ENCODE peak calls at places on chromosome 18, in eight cellular contexts. U, H, Z, R, M, A, S and D are unnamed samples.

GRCh38 chr18:36012891-36013290 is 40.4 kb downstream of the RMP24 start:
- DNase-seq in Z (no peak), S (no peak), H (no peak), U (no peak), R (no peak), A (no peak), M (no peak), D (no peak)

GRCh38 chr18:79405781-79406575 is 10.2 kb downstream of the NFATC1 start:
- DNase-seq in Z (peak), H (no peak), S (no peak), U (peak), A (peak), M (peak), R (no peak), D (peak)

GRCh38 chr18:63297678-63298392 is 21.7 kb downstream of the BCL2 start:
- DNase-seq in M (no peak), A (no peak), Z (no peak), R (no peak), H (no peak), S (no peak), U (no peak), D (no peak)

GRCh38 chr18:28189400-28190239 is 12.7 kb upstream of the CDH2 start:
- DNase-seq in Z (no peak), A (no peak), R (peak), M (peak), U (peak), S (peak), H (no peak), D (no peak)

GRCh38 chr18:60549338-60549960 is 176.9 kb upstream of the MC4R start:
- DNase-seq in Z (no peak), S (peak), R (peak), H (peak), U (peak), A (no peak), M (peak), D (no peak)

GRCh38 chr18:77479047-77479446 is 229.4 kb downstream of the GALR1 start:
- DNase-seq in A (no peak), U (no peak), M (no peak), S (no peak), Z (no peak), H (no peak), R (no peak), D (no peak)

GRCh38 chr18:44715245-44715644 is 34.6 kb downstream of the SETBP1 start:
- DNase-seq in H (peak), R (peak), U (no peak), S (peak), A (no peak), Z (peak), M (no peak), D (no peak)

GRCh38 chr18:24234850-24235418 is 96.1 kb downstream of the CABYR start:
- DNase-seq in R (no peak), A (no peak), H (no peak), S (no peak), M (no peak), Z (no peak), U (no peak), D (no peak)

GRCh38 chr18:11828772-11829432 is 22.3 kb upstream of the CHMP1B start:
- DNase-seq in Z (no peak), R (no peak), S (no peak), M (no peak), H (no peak), A (no peak), U (no peak), D (no peak)

GRCh38 chr18:42563995-42564394 is 551.5 kb downstream of the RIT2 start:
- DNase-seq in Z (no peak), M (no peak), S (no peak), U (no peak), A (no peak), H (no peak), R (no peak), D (no peak)

GRCh38 chr18:13283746-13284145 is 65.2 kb downstream of the LDLRAD4 start:
- DNase-seq in U (no peak), S (no peak), M (no peak), A (no peak), R (no peak), H (no peak), Z (no peak), D (no peak)

GRCh38 chr18:3626927-3627240 is 176.9 kb downstream of the TGIF1 start:
- DNase-seq in R (no peak), A (no peak), Z (no peak), U (no peak), S (no peak), M (no peak), H (no peak), D (no peak)

GRCh38 chr18:39698436-39698835 is 2132.8 kb upstream of the CELF4 start:
- DNase-seq in M (no peak), A (no peak), R (no peak), Z (no peak), H (no peak), S (no peak), U (no peak), D (no peak)

GRCh38 chr18:75844102-75844604 is 416.6 kb upstream of the SMIM21 start:
- DNase-seq in R (no peak), M (no peak), U (no peak), A (no peak), H (no peak), Z (no peak), S (peak), D (no peak)

GRCh38 chr18:28127228-28127627 is 49.7 kb downstream of the CDH2 start:
- DNase-seq in A (no peak), S (no peak), R (no peak), M (no peak), Z (no peak), U (no peak), H (no peak), D (no peak)

GRCh38 chr18:78978336-78979057 is 1.1 kb upstream of the SALL3 start:
- DNase-seq in A (no peak), Z (peak), H (no peak), M (no peak), R (no peak), S (no peak), U (no peak), D (no peak)

GRCh38 chr18:56381151-56381550 is 257.2 kb downstream of the TXNL1 start:
- DNase-seq in M (no peak), H (no peak), S (no peak), U (no peak), Z (no peak), R (no peak), A (no peak), D (no peak)

GRCh38 chr18:43904209-43904837 is 627.0 kb upstream of the SYT4 start:
- DNase-seq in A (no peak), U (no peak), M (no peak), S (no peak), Z (no peak), R (no peak), H (no peak), D (no peak)

GRCh38 chr18:75249672-75250470 is 39.3 kb downstream of the TSHZ1 start:
- DNase-seq in S (no peak), U (no peak), M (peak), H (no peak), A (peak), R (no peak), Z (no peak), D (no peak)

GRCh38 chr18:22846088-22846683 is 86.9 kb upstream of the RBBP8 start:
- DNase-seq in Z (no peak), R (no peak), M (peak), S (no peak), U (peak), A (no peak), H (no peak), D (no peak)

GRCh38 chr18:7821784-7822183 is 254.7 kb downstream of the PTPRM start:
- DNase-seq in M (no peak), A (no peak), U (no peak), H (no peak), Z (no peak), S (no peak), R (no peak), D (no peak)

GRCh38 chr18:78605255-78605654 is 374.4 kb upstream of the SALL3 start:
- DNase-seq in H (no peak), A (no peak), M (no peak), R (no peak), S (no peak), Z (no peak), U (no peak), D (no peak)

GRCh38 chr18:23967321-23968089 is 47.0 kb upstream of the TTC39C start:
- DNase-seq in M (peak), Z (no peak), A (peak), R (no peak), H (no peak), S (peak), U (no peak), D (no peak)

GRCh38 chr18:63788447-63789096 is 13.4 kb downstream of the SERPINB7 start:
- DNase-seq in U (no peak), S (no peak), H (peak), Z (no peak), A (no peak), R (peak), M (peak), D (no peak)

GRCh38 chr18:55228191-55228590 is 268.9 kb upstream of the CCDC68 start:
- DNase-seq in H (no peak), A (no peak), R (no peak), Z (no peak), M (no peak), U (no peak), S (no peak), D (no peak)

GRCh38 chr18:48294894-48295585 is 114.1 kb downstream of the ZBTB7C start:
- DNase-seq in H (no peak), M (no peak), S (no peak), Z (peak), A (no peak), U (no peak), R (no peak), D (no peak)

GRCh38 chr18:12904012-12904516 is 20.0 kb upstream of the PTPN2 start:
- DNase-seq in R (no peak), Z (no peak), S (no peak), M (no peak), H (no peak), U (no peak), A (peak), D (no peak)

GRCh38 chr18:79567481-79568147 is 112.0 kb upstream of the CTDP1 start:
- DNase-seq in U (no peak), H (peak), Z (peak), S (no peak), A (peak), M (no peak), R (peak), D (peak)

GRCh38 chr18:36372902-36373301 is 75.4 kb downstream of the FHOD3 start:
- DNase-seq in R (peak), H (no peak), Z (no peak), A (no peak), U (no peak), S (no peak), M (peak), D (no peak)

GRCh38 chr18:63936156-63936931 is 12.8 kb upstream of the HMSD start:
- DNase-seq in A (peak), R (peak), U (peak), Z (peak), S (peak), M (peak), H (peak), D (peak)

GRCh38 chr18:9325716-9326115 is 8.9 kb upstream of the TWSG1 start:
- DNase-seq in S (no peak), R (no peak), A (no peak), H (no peak), U (no peak), M (no peak), Z (no peak), D (no peak)

GRCh38 chr18:71105994-71106546 is 817.2 kb downstream of the SOCS6 start:
- DNase-seq in Z (no peak), R (no peak), A (no peak), M (no peak), S (no peak), H (no peak), U (no peak), D (no peak)

GRCh38 chr18:32420084-32420483 is 50.6 kb downstream of the GAREM1 start:
- DNase-seq in H (no peak), U (no peak), S (no peak), A (no peak), M (no peak), Z (no peak), R (no peak), D (no peak)

GRCh38 chr18:73549236-73549635 is 598.4 kb downstream of the FBXO15 start:
- DNase-seq in M (no peak), U (no peak), R (no peak), H (no peak), Z (no peak), A (no peak), S (no peak), D (no peak)

GRCh38 chr18:13435596-13436333 is 217.2 kb downstream of the LDLRAD4 start:
- DNase-seq in R (peak), S (no peak), M (no peak), A (no peak), U (no peak), Z (no peak), H (peak), D (no peak)

GRCh38 chr18:74795766-74796165 is 198.1 kb downstream of the ZNF407 start:
- DNase-seq in M (no peak), S (no peak), Z (no peak), U (peak), H (no peak), A (no peak), R (no peak), D (no peak)